ENCODE peak calls at places on chromosomes 13 and 19, in nine cellular contexts. A is iPS DF 6.9; U is fibroblast of the aortic adventitia; W is Panc1; H is BE2C; J is Jurkat, Clone E6-1; S is WERI-Rb-1; I is aorta; Z is PC-3. N is an unnamed sample.
A peak's percentile ranks its signal among the peaks of the same experiment; 100 is the strongest.

GRCh38 chr19:2428027-2428690 is 773 bp upstream of the TIMM13 start:
- DNase-seq in Z (no peak), I (no peak), J (no peak), A (no peak), W (no peak), H (peak; percentile 53), U (peak; percentile 41), S (peak; percentile 53), N (no peak)

GRCh38 chr13:30731658-30732390 is 3.5 kb upstream of the ALOX5AP start:
- DNase-seq in J (no peak), H (no peak), W (no peak), Z (no peak), U (no peak), A (no peak), I (no peak), S (no peak), N (no peak)

GRCh38 chr19:42369433-42370067 is 20.5 kb downstream of the CNFN start:
- DNase-seq in S (no peak), I (no peak), A (no peak), W (no peak), Z (no peak), U (no peak), J (no peak), H (no peak), N (no peak)

GRCh38 chr19:5718032-5718578 is 1.8 kb downstream of the LONP1 start:
- DNase-seq in U (peak; percentile 45), S (no peak), A (no peak), J (no peak), I (no peak), Z (no peak), H (no peak), W (no peak), N (no peak)

GRCh38 chr13:84645196-84646071 is 763.2 kb upstream of the SLITRK1 start:
- DNase-seq in I (no peak), J (no peak), Z (no peak), S (peak; percentile 12), A (no peak), H (no peak), W (no peak), U (peak; percentile 92), N (no peak)

GRCh38 chr13:41548031-41548430 is 90.7 kb downstream of the RGCC start:
- DNase-seq in U (no peak), Z (no peak), H (no peak), I (no peak), A (no peak), W (no peak), S (no peak), J (no peak), N (no peak)

GRCh38 chr13:87696458-87696857 is 25.3 kb downstream of the SLITRK5 start:
- DNase-seq in H (no peak), U (no peak), W (no peak), J (no peak), S (no peak), I (no peak), A (no peak), Z (no peak), N (no peak)

GRCh38 chr13:31282741-31283455 is 83.1 kb downstream of the B3GLCT start:
- DNase-seq in S (no peak), J (no peak), I (no peak), H (no peak), A (no peak), W (no peak), U (no peak), Z (peak; percentile 1), N (no peak)

GRCh38 chr19:23771761-23772667 is 13.3 kb upstream of the ZNF681 start:
- DNase-seq in I (no peak), H (no peak), J (no peak), S (no peak), W (no peak), A (no peak), U (no peak), Z (peak; percentile 94), N (no peak)

GRCh38 chr19:52871466-52871865 is 14.0 kb upstream of the ZNF468 start:
- DNase-seq in S (no peak), A (no peak), U (no peak), I (no peak), W (no peak), Z (no peak), J (no peak), H (no peak), N (no peak)

GRCh38 chr13:23447927-23448326 is 14.4 kb upstream of the SACS start:
- DNase-seq in S (peak; percentile 21), W (no peak), H (no peak), Z (no peak), I (no peak), A (no peak), U (peak; percentile 88), J (no peak), N (no peak)

GRCh38 chr13:113950451-113951245 is 23.2 kb downstream of the C13orf46 start:
- DNase-seq in W (no peak), S (no peak), U (no peak), H (peak; percentile 8), Z (no peak), I (peak; percentile 40), A (no peak), J (no peak), N (no peak)

GRCh38 chr13:72696590-72696989 is 30.8 kb downstream of the MZT1 start:
- DNase-seq in H (no peak), S (no peak), J (no peak), Z (peak; percentile 46), W (no peak), A (no peak), I (no peak), U (peak; percentile 41), N (no peak)

GRCh38 chr13:97631158-97631557 is 197.2 kb downstream of the RAP2A start:
- DNase-seq in U (no peak), J (no peak), Z (peak; percentile 15), H (no peak), S (peak; percentile 71), W (no peak), I (no peak), A (no peak), N (no peak)

GRCh38 chr19:55647732-55648656 is at the start of gene CCDC106:
- DNase-seq in U (peak; percentile 70), J (peak; percentile 57), H (peak; percentile 75), W (no peak), Z (peak; percentile 68), S (peak; percentile 83), I (peak; percentile 79), A (no peak), N (no peak)

GRCh38 chr19:47765522-47766358 is 12.8 kb upstream of the SELENOW start:
- DNase-seq in J (no peak), Z (peak; percentile 43), H (peak; percentile 88), W (no peak), A (no peak), U (peak; percentile 55), I (peak; percentile 76), S (peak; percentile 87), N (no peak)

GRCh38 chr13:40221131-40221459 is 445.3 kb downstream of the FOXO1 start:
- DNase-seq in I (no peak), J (no peak), U (no peak), A (no peak), S (no peak), H (no peak), Z (no peak), W (no peak), N (no peak)

GRCh38 chr13:49165798-49166752 is 54.1 kb upstream of the MLNR start:
- DNase-seq in J (peak; percentile 19), W (no peak), A (no peak), H (no peak), I (no peak), U (no peak), Z (no peak), S (no peak), N (no peak)

GRCh38 chr13:32988588-32989256 is 27.5 kb upstream of the KL start:
- DNase-seq in A (no peak), H (no peak), S (no peak), I (no peak), J (no peak), W (no peak), Z (no peak), U (peak; percentile 4), N (no peak)
- H3K4me3 ChIP-seq in A (no peak overlapping the region), H (no peak overlapping the region), S (no peak overlapping the region), I (no peak overlapping the region), J (no peak overlapping the region), W (no peak overlapping the region), Z (no peak overlapping the region), U (no peak overlapping the region), N (no peak overlapping the region)

DNA sequence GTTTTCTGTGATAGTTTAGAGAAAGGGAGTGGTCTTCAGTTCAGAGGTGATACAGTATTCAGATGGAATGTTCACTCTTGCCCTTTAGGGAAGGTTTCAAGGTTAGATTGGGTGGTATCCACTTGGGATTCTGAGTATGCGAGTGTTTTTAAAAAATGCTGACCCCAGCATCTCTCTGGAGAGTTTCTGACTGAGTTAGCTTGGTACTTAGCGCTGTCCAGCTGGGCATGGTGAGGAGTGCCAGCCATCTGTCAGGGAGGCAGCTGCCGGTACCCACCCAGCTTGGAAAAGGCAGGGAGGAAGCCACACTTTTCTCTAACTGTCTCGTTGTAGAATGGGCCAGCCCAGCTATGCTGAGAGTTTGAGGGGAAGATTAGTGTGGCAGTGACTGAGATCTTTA is 63.3 kb downstream of the ARHGEF7 start:
- DNase-seq in I (peak; percentile 66), A (no peak), Z (no peak), H (no peak), J (no peak), W (no peak), U (no peak), S (no peak), N (no peak)
- H3K4me3 ChIP-seq in I (no peak overlapping the region), A (no peak overlapping the region), Z (no peak overlapping the region), H (no peak overlapping the region), J (no peak overlapping the region), W (no peak overlapping the region), U (no peak overlapping the region), S (no peak overlapping the region), N (no peak overlapping the region)

DNA sequence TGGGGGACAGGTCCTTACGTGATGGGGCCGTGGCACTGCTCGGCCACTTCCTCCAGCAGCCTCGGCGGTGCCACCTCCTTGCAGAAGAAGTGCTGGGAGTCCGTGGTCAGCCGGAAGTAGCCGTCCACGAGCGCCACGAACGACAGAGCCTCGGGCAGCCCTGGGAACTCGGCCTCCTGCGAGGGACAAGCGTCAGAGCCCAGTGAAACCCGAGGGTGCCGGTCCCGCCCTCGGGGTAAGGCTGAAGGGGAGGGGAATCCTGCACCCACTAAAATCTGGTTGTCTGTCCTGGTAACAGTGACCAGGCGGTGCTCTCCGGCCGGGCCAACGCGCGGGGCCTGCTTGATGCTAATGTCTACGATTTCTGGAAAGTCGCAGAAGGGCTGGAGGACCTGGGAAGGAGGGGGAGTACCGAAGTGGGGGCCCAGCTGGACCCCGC is 6.4 kb downstream of the JAK3 start:
- DNase-seq in W (no peak), A (no peak), Z (no peak), S (no peak), J (no peak), H (no peak), U (no peak), I (no peak), N (no peak)
- H3K4me3 ChIP-seq in W (peak overlapping the region; percentile 57), A (peak overlapping the region; percentile 42), Z (peak overlapping the region; percentile 76), S (no peak overlapping the region), J (no peak overlapping the region), H (peak overlapping the region; percentile 48), U (no peak overlapping the region), I (no peak overlapping the region), N (no peak overlapping the region)

DNA sequence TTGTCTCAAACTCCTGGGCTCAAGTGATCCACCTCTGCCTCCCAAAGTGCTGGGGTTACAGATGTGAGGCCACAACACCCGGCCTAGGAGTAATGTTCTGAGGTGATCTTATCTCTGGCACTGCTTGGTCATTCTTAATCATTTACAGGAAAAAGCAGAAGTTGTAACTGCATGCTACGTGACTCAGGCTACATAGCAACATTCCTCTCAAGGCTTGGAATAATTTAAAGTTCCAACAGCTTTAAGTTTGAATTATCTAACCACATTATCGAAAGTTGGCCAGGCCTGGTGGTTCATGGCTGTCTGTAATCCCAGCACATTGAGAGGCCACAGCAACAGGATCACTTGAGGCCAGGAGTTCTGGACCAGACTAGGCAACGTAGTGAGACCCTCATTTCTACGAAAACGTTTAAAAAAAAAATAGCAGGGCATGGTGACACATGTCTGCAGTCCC is 3.9 kb upstream of the B9D2 start:
- DNase-seq in J (no peak), Z (peak; percentile 78), A (no peak), W (no peak), U (peak; percentile 96), I (no peak), H (no peak), S (no peak), N (no peak)
- H3K4me3 ChIP-seq in J (no peak overlapping the region), Z (no peak overlapping the region), A (no peak overlapping the region), W (no peak overlapping the region), U (no peak overlapping the region), I (no peak overlapping the region), H (no peak overlapping the region), S (no peak overlapping the region), N (no peak overlapping the region)

N was measured in effector memory CD4-positive, alpha-beta T cell.